ENCODE peak calls at places on chromosomes 2 and 18, in five cellular contexts. Y is CD8-positive, alpha-beta T cell; A is left ventricle myocardium inferior; H is heart right ventricle; D is CD4-positive, alpha-beta memory T cell. P is an unnamed sample.

GRCh38 chr2:77018219-77018618 is 504.0 kb downstream of the LRRTM4 start:
- DNase-seq in Y (no peak), A (no peak), H (no peak), D (no peak), P (no peak)

GRCh38 chr2:150051004-150051403 is 436.5 kb downstream of the RND3 start:
- DNase-seq in Y (no peak), A (no peak), H (no peak), D (no peak), P (no peak)

GRCh38 chr2:150230004-150230403 is 257.5 kb downstream of the RND3 start:
- DNase-seq in Y (no peak), A (no peak), H (no peak), D (no peak), P (no peak)

GRCh38 chr2:175030380-175031271 is 25.4 kb upstream of the CHN1 start:
- DNase-seq in Y (no peak), A (no peak), H (no peak), D (no peak), P (no peak)

GRCh38 chr2:216606551-216607527 is 26.4 kb upstream of the IGFBP2 start:
- DNase-seq in Y (peak; percentile 36), A (no peak), H (no peak), D (no peak), P (no peak)

GRCh38 chr2:19494241-19494640 is 135.8 kb upstream of the OSR1 start:
- DNase-seq in Y (no peak), A (no peak), H (no peak), D (no peak), P (no peak)

GRCh38 chr18:3722662-3723433 is 272.9 kb downstream of the TGIF1 start:
- DNase-seq in Y (no peak), A (no peak), H (no peak), D (no peak), P (no peak)

GRCh38 chr18:68229351-68229750 is 485.6 kb downstream of the TMX3 start:
- DNase-seq in Y (no peak), A (no peak), H (no peak), D (no peak), P (no peak)

GRCh38 chr2:235498556-235499305 is 4.9 kb downstream of the AGAP1 start:
- DNase-seq in Y (no peak), A (no peak), H (no peak), D (no peak), P (no peak)

GRCh38 chr2:233426619-233427342 is 72.5 kb downstream of the DGKD start:
- DNase-seq in Y (no peak), A (no peak), H (no peak), D (no peak), P (no peak)

GRCh38 chr2:155662224-155662623 is 670.3 kb downstream of the NR4A2 start:
- DNase-seq in Y (no peak), A (no peak), H (no peak), D (no peak), P (no peak)

GRCh38 chr2:127157651-127158460 is 50.9 kb upstream of the BIN1 start:
- DNase-seq in Y (no peak), A (no peak), H (no peak), D (no peak), P (no peak)
- H3K4me1 ChIP-seq in Y (no peaks in the 10 kb centered on the region), A (peaks cover 2% of the 10 kb centered on the region), H (peaks cover 11% of the 10 kb centered on the region), D (no peaks in the 10 kb centered on the region), P (no peaks in the 10 kb centered on the region)

GRCh38 chr18:77248873-77249582 is 620 bp upstream of the GALR1 start:
- DNase-seq in Y (no peak), A (no peak), H (no peak), D (no peak), P (no peak)

GRCh38 chr18:77249583-77250500 is at the start of gene GALR1:
- DNase-seq in Y (no peak), A (no peak), H (no peak), D (no peak), P (no peak)

GRCh38 chr18:77250501-77250925 is 865 bp downstream of the GALR1 start:
- DNase-seq in Y (no peak), A (no peak), H (no peak), D (no peak), P (no peak)

GRCh38 chr18:77251730-77252050 is 2.0 kb downstream of the GALR1 start:
- DNase-seq in Y (no peak), A (no peak), H (no peak), D (no peak), P (no peak)

DNA sequence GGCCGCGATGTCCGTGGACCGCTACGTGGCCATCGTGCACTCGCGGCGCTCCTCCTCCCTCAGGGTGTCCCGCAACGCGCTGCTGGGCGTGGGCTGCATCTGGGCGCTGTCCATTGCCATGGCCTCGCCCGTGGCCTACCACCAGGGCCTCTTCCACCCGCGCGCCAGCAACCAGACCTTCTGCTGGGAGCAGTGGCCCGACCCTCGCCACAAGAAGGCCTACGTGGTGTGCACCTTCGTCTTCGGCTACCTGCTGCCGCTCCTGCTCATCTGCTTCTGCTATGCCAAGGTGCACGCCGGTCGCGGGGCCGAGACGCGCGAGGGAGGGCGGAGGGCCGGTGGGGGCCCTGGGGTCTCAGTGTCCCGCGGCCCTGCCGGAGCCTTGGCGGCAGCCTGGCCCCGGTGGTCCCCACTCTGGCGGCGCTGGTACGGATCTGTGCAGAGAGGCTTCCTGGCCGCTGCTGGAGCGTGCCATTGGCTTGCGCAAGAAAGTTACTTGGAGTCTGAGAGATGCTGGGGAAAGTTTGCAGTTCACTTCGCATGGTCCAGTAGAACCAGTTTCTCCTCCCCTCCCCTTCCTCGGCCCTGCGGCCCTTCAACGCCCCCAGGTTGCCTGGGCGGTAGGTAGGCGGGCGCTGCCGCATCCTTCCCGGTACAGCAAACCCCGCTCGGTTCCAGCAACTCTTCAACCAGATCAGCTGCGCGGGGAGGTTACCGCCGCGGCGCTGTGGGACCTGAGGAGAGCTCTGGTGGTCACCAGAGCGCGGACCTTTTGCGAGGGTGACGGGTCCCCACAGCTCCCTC is 1.5 kb downstream of the GALR1 start:
- DNase-seq in Y (no peak), A (no peak), H (no peak), D (no peak), P (no peak)
- H3K27me3 ChIP-seq in Y (peaks cover 3% of the 10 kb centered on the region), A (peaks cover 98% of the 10 kb centered on the region), H (peaks cover 81% of the 10 kb centered on the region), D (peaks cover 15% of the 10 kb centered on the region), P (no peaks in the 10 kb centered on the region)

DNA sequence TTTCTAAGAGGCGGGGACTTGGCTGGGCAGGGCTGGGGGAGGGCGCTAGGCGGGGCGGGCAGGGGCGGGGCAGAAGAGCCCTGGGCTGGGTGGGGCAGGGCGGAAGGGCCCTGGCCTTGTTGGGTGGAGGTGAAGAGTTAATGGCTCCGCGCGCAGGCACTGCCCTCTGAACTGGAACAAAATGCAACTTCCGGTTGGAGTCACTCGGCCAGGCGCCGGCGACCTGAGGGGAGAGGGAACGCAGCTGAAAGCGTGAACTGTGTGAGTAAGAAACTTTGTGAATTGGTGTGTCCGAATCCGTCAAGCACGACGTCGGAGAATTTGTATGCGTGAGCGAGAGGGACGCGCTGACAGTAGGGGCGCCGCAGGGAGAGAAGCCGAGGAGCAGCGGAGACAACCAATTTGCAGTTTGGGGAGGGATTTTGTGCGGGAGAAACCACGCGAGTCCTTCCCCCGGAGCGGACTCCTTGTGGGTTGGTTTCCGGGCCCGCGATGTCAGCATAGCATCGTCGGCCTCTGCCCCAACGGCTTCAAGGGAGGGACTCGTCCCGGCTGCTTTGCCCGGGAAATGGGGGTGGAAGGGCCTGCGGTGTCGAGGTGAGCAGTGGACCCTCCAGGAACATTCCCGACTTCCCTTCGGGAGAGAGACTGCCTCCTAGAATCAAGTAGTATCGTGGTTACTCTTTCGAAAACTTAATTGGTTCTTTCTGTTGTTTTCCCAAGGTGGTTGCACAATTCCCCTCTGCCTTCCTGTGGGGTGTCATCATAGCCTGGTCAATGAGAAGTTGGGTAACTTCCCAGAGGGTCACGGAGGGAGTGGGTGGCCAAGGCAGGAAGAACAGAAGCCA is at the start of gene TANK:
- DNase-seq in Y (peak; percentile 85), A (peak; percentile 90), H (peak; percentile 89), D (peak; percentile 91), P (peak; percentile 95)
- H3K4me1 ChIP-seq in Y (peaks cover 21% of the 10 kb centered on the region), A (peaks cover 56% of the 10 kb centered on the region), H (peaks cover 35% of the 10 kb centered on the region), D (peaks cover 54% of the 10 kb centered on the region), P (no peaks in the 10 kb centered on the region)

DNA sequence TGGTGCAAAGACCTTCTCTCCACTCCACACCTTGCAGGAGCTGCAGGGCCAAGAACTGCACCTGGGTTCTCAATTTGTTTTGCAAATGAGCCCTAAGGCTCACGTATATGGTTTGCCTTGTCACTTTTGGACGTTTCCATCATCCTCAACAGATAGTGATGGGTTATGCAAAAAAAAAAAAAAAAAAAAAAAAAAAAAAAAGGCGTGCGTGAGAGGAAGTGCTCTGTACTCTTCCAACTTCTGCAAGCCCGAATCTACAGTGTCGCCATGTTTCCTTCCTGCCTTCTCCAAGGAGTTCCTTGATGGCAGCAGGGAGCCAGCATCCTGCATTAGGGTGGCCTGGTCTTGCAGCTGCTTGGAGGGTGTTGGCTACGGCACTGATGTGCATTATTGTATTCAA is 4.0 kb upstream of the INHBB start:
- DNase-seq in Y (no peak), A (no peak), H (no peak), D (no peak), P (no peak)
- H3K27me3 ChIP-seq in Y (peaks cover 28% of the 10 kb centered on the region), A (peaks cover 96% of the 10 kb centered on the region), H (peaks cover 58% of the 10 kb centered on the region), D (peaks cover 27% of the 10 kb centered on the region), P (no peaks in the 10 kb centered on the region)

DNA sequence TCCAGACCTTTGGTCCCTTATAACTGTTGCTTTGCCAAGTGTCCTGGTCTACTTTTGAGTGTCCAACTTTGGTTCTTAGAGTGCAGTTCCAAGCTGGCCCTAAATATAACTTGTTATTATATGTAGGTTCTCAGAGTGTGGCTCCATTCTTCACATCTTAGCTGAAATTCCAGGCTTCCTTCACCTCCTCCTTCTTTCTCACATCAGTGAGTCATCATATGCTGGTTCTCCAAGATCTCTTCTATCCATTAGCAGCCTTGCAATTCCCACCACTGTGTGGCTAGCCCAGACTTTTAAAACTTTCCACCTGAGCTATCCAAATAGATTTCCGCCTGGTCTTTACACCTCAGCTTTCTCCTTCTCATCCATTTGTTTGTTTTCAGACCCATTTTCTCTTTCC is 12.6 kb upstream of the CXCR4 start:
- DNase-seq in Y (no peak), A (no peak), H (no peak), D (no peak), P (no peak)
- H3K4me1 ChIP-seq in Y (peaks cover 90% of the 10 kb centered on the region), A (peaks cover 10% of the 10 kb centered on the region), H (peaks cover 13% of the 10 kb centered on the region), D (peaks cover 100% of the 10 kb centered on the region), P (peaks cover 5% of the 10 kb centered on the region)

DNA sequence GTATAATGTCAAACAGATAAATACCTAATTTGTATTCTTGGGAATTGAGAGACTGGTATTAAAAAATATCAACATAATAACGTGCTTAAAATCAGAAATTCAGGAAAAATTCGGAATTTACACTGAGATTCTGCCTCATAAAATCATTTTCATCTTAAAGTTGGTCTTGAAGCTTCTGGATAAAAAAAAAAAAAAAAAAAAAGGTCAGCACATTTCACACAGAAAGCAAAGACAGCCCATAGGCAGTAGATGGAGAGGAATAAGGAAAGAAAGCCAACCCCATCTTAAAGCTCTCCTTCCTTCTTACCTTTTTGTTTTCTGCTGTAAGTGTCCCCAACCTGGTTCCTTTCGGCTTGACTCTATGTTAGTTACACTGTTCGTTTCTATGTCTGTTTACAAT is 41.5 kb upstream of the ALK start:
- DNase-seq in Y (no peak), A (no peak), H (no peak), D (no peak), P (no peak)
- H3K27me3 ChIP-seq in Y (no peaks in the 10 kb centered on the region), A (peaks cover 75% of the 10 kb centered on the region), H (peaks cover 23% of the 10 kb centered on the region), D (no peaks in the 10 kb centered on the region), P (peaks cover 10% of the 10 kb centered on the region)